ENCODE peak calls at places on chromosomes 11 and 22, in seven cellular contexts. Q, G, A, C, I, U and T are unnamed samples.

GRCh38 chr11:5257296-5257695 is 2.7 kb upstream of the HBG2 start:
- DNase-seq in Q (no peak), G (no peak), A (peak), C (no peak), I (no peak), U (no peak), T (no peak)

GRCh38 chr11:94767701-94768601 is at the start of gene AMOTL1:
- DNase-seq in Q (peak), G (peak), A (peak), C (peak), I (peak), U (peak), T (peak)

GRCh38 chr11:66172146-66172545 is 96.3 kb upstream of the RAB1B start:
- DNase-seq in Q (peak), G (no peak), A (no peak), C (no peak), I (no peak), U (peak), T (no peak)

GRCh38 chr22:29788339-29789279 is 21.4 kb downstream of the UQCR10 start:
- DNase-seq in Q (no peak), G (no peak), A (no peak), C (no peak), I (no peak), U (no peak), T (no peak)

GRCh38 chr11:1652778-1653540 is 23.4 kb downstream of the KRTAP5-5 start:
- DNase-seq in Q (peak), G (peak), A (peak), C (peak), I (peak), U (peak), T (peak)

GRCh38 chr22:34841321-34841901 is 224.5 kb upstream of the ISX start:
- DNase-seq in Q (no peak), G (no peak), A (peak), C (no peak), I (no peak), U (peak), T (no peak)

GRCh38 chr11:99632969-99633368 is 612.2 kb downstream of the CNTN5 start:
- DNase-seq in Q (no peak), G (no peak), A (no peak), C (no peak), I (no peak), U (no peak), T (no peak)

GRCh38 chr11:12291313-12291712 is 86.1 kb upstream of the PARVA start:
- DNase-seq in Q (no peak), G (no peak), A (no peak), C (no peak), I (no peak), U (no peak), T (no peak)

GRCh38 chr11:67289226-67289650 is at the start of gene ANKRD13D:
- DNase-seq in Q (no peak), G (peak), A (no peak), C (no peak), I (no peak), U (no peak), T (no peak)

GRCh38 chr11:12556788-12557384 is 117.3 kb upstream of the TEAD1 start:
- DNase-seq in Q (no peak), G (no peak), A (peak), C (peak), I (no peak), U (peak), T (no peak)

GRCh38 chr11:24234822-24235508 is 261.9 kb upstream of the LUZP2 start:
- DNase-seq in Q (no peak), G (no peak), A (no peak), C (peak), I (peak), U (peak), T (no peak)

GRCh38 chr11:9688716-9689511 is 25.0 kb downstream of the SWAP70 start:
- DNase-seq in Q (peak), G (no peak), A (no peak), C (no peak), I (no peak), U (peak), T (no peak)

GRCh38 chr11:84673753-84674152 is 953.4 kb downstream of the DLG2 start:
- DNase-seq in Q (no peak), G (no peak), A (peak), C (no peak), I (no peak), U (peak), T (no peak)

GRCh38 chr11:14109742-14110141 is 147.2 kb downstream of the SPON1 start:
- DNase-seq in Q (no peak), G (no peak), A (no peak), C (no peak), I (no peak), U (no peak), T (no peak)

GRCh38 chr11:70517996-70518907 is 119.9 kb downstream of the CTTN start:
- DNase-seq in Q (no peak), G (no peak), A (peak), C (no peak), I (peak), U (peak), T (no peak)

GRCh38 chr11:64593156-64594105 is 2.4 kb downstream of the SLC22A12 start:
- DNase-seq in Q (no peak), G (no peak), A (no peak), C (no peak), I (peak), U (no peak), T (no peak)

GRCh38 chr22:45887202-45888131 is 89.5 kb downstream of the WNT7B start:
- DNase-seq in Q (no peak), G (no peak), A (peak), C (peak), I (peak), U (no peak), T (no peak)

GRCh38 chr11:10902301-10902700 is 44.4 kb upstream of the ZBED5 start:
- DNase-seq in Q (no peak), G (no peak), A (no peak), C (no peak), I (no peak), U (no peak), T (no peak)

GRCh38 chr11:101738494-101738893 is 154.7 kb upstream of the TRPC6 start:
- DNase-seq in Q (no peak), G (no peak), A (no peak), C (no peak), I (no peak), U (no peak), T (no peak)

GRCh38 chr22:35349704-35350538 is 31.0 kb upstream of the HMOX1 start:
- DNase-seq in Q (peak), G (no peak), A (no peak), C (no peak), I (no peak), U (peak), T (no peak)

GRCh38 chr11:17008099-17008498 is 6.1 kb downstream of the PLEKHA7 start:
- DNase-seq in Q (no peak), G (no peak), A (no peak), C (peak), I (peak), U (no peak), T (no peak)

GRCh38 chr11:109865558-109866186 is 227.5 kb upstream of the ZC3H12C start:
- DNase-seq in Q (no peak), G (no peak), A (peak), C (no peak), I (no peak), U (no peak), T (no peak)

GRCh38 chr11:8352090-8352489 is 88.4 kb upstream of the LMO1 start:
- DNase-seq in Q (no peak), G (no peak), A (no peak), C (no peak), I (no peak), U (no peak), T (no peak)

GRCh38 chr22:20015971-20016733 is 471 bp downstream of the ARVCF start:
- DNase-seq in Q (peak), G (peak), A (peak), C (no peak), I (peak), U (no peak), T (no peak)

GRCh38 chr11:11486423-11486822 is 133.4 kb upstream of the CSNK2A3 start:
- DNase-seq in Q (no peak), G (no peak), A (no peak), C (no peak), I (no peak), U (no peak), T (no peak)

GRCh38 chr11:2781413-2782274 is 81.8 kb upstream of the KCNQ1OT1 start:
- DNase-seq in Q (no peak), G (peak), A (no peak), C (peak), I (peak), U (no peak), T (no peak)

GRCh38 chr22:32745251-32745995 is 56.1 kb upstream of the TIMP3 start:
- DNase-seq in Q (peak), G (no peak), A (peak), C (peak), I (peak), U (peak), T (no peak)

GRCh38 chr11:65492637-65493366 is 6.0 kb upstream of the MALAT1 start:
- DNase-seq in Q (no peak), G (no peak), A (no peak), C (peak), I (peak), U (peak), T (no peak)

GRCh38 chr11:61065955-61066638 is 36.2 kb upstream of the CD5 start:
- DNase-seq in Q (no peak), G (no peak), A (peak), C (no peak), I (no peak), U (no peak), T (no peak)

GRCh38 chr11:2077061-2077802 is 62.0 kb downstream of the IGF2 start:
- DNase-seq in Q (no peak), G (no peak), A (no peak), C (no peak), I (no peak), U (peak), T (no peak)

GRCh38 chr11:112511906-112512305 is 251.2 kb upstream of the PLET1 start:
- DNase-seq in Q (no peak), G (no peak), A (no peak), C (no peak), I (no peak), U (no peak), T (no peak)

GRCh38 chr22:33427461-33427860 is 369.3 kb upstream of the SYN3 start:
- DNase-seq in Q (no peak), G (no peak), A (no peak), C (no peak), I (no peak), U (peak), T (no peak)

GRCh38 chr11:69249641-69250502 is 44.1 kb upstream of the MYEOV start:
- DNase-seq in Q (no peak), G (no peak), A (peak), C (peak), I (no peak), U (peak), T (no peak)

GRCh38 chr11:127789887-127790286 is 789.3 kb upstream of the KIRREL3 start:
- DNase-seq in Q (peak), G (no peak), A (peak), C (no peak), I (peak), U (no peak), T (no peak)

GRCh38 chr11:127049486-127049885 is 48.9 kb upstream of the KIRREL3 start:
- DNase-seq in Q (no peak), G (no peak), A (no peak), C (no peak), I (no peak), U (no peak), T (no peak)

GRCh38 chr11:123481647-123482046 is 51.6 kb downstream of the GRAMD1B start:
- DNase-seq in Q (no peak), G (no peak), A (no peak), C (no peak), I (no peak), U (no peak), T (no peak)

GRCh38 chr11:128648711-128649110 is 45.2 kb upstream of the FLI1 start:
- DNase-seq in Q (no peak), G (no peak), A (no peak), C (no peak), I (no peak), U (no peak), T (no peak)

GRCh38 chr22:37259540-37260029 is 15.5 kb upstream of the RAC2 start:
- DNase-seq in Q (peak), G (no peak), A (peak), C (no peak), I (no peak), U (peak), T (no peak)
- TF ChIP-seq CTCF in Q (peak), G (peak), A (peak), C (no peak), I (no peak), U (peak), T (peak)

GRCh38 chr11:130666781-130667251 is 218.4 kb downstream of the ADAMTS15 start:
- DNase-seq in Q (no peak), G (no peak), A (no peak), C (no peak), I (no peak), U (peak), T (no peak)
- TF ChIP-seq CTCF in Q (no peak), G (no peak), A (no peak), C (no peak), I (no peak), U (no peak), T (no peak)

GRCh38 chr11:34653851-34654490 is 33.1 kb downstream of the EHF start:
- DNase-seq in Q (no peak), G (no peak), A (no peak), C (peak), I (no peak), U (peak), T (no peak)
- TF ChIP-seq CTCF in Q (no peak), G (no peak), A (no peak), C (no peak), I (no peak), U (peak), T (no peak)

GRCh38 chr22:23387827-23388491 is 192.1 kb downstream of the IGLL1 start:
- DNase-seq in Q (no peak), G (no peak), A (no peak), C (no peak), I (no peak), U (no peak), T (no peak)

GRCh38 chr22:23385301-23386244 is 194.5 kb downstream of the IGLL1 start:
- DNase-seq in Q (peak), G (peak), A (peak), C (peak), I (peak), U (peak), T (peak)

GRCh38 chr22:23386822-23387580 is 193.1 kb downstream of the IGLL1 start:
- DNase-seq in Q (no peak), G (no peak), A (no peak), C (no peak), I (no peak), U (no peak), T (no peak)

GRCh38 chr22:23384899-23385298 is 195.2 kb downstream of the IGLL1 start:
- DNase-seq in Q (no peak), G (no peak), A (no peak), C (no peak), I (no peak), U (no peak), T (no peak)

DNA sequence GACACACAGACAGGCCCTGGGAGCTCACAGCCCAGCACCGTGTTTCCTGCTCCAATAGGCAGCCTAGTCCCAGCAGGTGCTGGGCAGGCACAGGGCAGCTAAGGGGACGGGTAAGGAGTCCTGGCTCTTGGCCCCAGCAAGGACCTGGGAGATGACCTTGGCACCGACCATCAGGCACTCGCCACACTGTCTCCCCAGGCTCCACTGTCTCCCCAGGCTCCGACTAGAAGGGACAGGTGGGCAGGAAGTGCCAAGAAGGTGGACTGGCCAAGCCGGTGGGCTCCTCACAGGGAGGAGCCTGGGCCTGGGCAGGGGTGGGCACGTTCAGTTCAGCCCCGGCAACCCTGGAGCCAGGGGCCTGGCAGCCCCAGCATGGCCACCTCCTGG is 193.9 kb downstream of the IGLL1 start:
- DNase-seq in Q (no peak), G (no peak), A (no peak), C (no peak), I (no peak), U (no peak), T (no peak)
- TF ChIP-seq CTCF in Q (peak), G (no peak), A (no peak), C (no peak), I (no peak), U (no peak), T (no peak)